ENCODE peak calls at places on chromosomes 13 and 19, in four cellular contexts. M is breast epithelium; X is iris pigment epithelial cell; Q is stimulated activated CD8-positive, alpha-beta memory T cell treated with anti-CD3 and anti-CD28 coated beads, Interleukin-15, amount 100 ng/mL, for 1 hour. K is an unnamed sample.

GRCh38 chr13:110126391-110126961 is 180.5 kb downstream of the COL4A1 start:
- DNase-seq in M (peak; percentile 80), X (peak; percentile 99), Q (no peak), K (no peak)

GRCh38 chr13:80900557-80900956 is 559.6 kb upstream of the SPRY2 start:
- DNase-seq in M (no peak), X (no peak), Q (no peak), K (no peak)

GRCh38 chr19:39307233-39307821 is 11.1 kb downstream of the IFNL1 start:
- DNase-seq in M (no peak), X (peak; percentile 21), Q (no peak), K (no peak)

GRCh38 chr19:17020380-17020779 is 6.2 kb downstream of the CPAMD8 start:
- DNase-seq in M (no peak), X (no peak), Q (no peak), K (no peak)

GRCh38 chr13:67554746-67555452 is 324.8 kb upstream of the PCDH9 start:
- DNase-seq in M (no peak), X (peak; percentile 71), Q (no peak), K (no peak)

GRCh38 chr13:19071161-19071936 is 110.3 kb downstream of the TUBA3C start:
- DNase-seq in M (peak; percentile 4), X (no peak), Q (no peak), K (no peak)

GRCh38 chr13:112521073-112521685 is 66.8 kb downstream of the TUBGCP3 start:
- DNase-seq in M (no peak), X (peak; percentile 11), Q (no peak), K (no peak)

GRCh38 chr13:30002577-30002976 is 152.2 kb upstream of the UBL3 start:
- DNase-seq in M (no peak), X (peak; percentile 77), Q (no peak), K (no peak)

K was measured in central memory CD8-positive, alpha-beta T cell.